ENCODE peak calls at places on chromosomes 5 and 9, in six cellular contexts. E, W, P, T, V and O are unnamed samples.

GRCh38 chr5:83363111-83363510 is 108.4 kb upstream of the VCAN start:
- DNase-seq in E (no peak), W (no peak), P (no peak), T (no peak), V (no peak), O (no peak)

GRCh38 chr5:73126381-73126780 is 6.0 kb downstream of the TMEM171 start:
- DNase-seq in E (no peak), W (no peak), P (no peak), T (no peak), V (no peak), O (no peak)

GRCh38 chr5:146662229-146662628 is 146.2 kb upstream of the GPR151 start:
- DNase-seq in E (peak; percentile 9), W (peak; percentile 1), P (no peak), T (no peak), V (no peak), O (no peak)

GRCh38 chr5:177440211-177440989 is 6.2 kb upstream of the PRR7 start:
- DNase-seq in E (no peak), W (no peak), P (no peak), T (no peak), V (no peak), O (no peak)

GRCh38 chr5:6773342-6774035 is 60.3 kb downstream of the TENT4A start:
- DNase-seq in E (no peak), W (peak; percentile 81), P (no peak), T (no peak), V (no peak), O (no peak)

GRCh38 chr9:133842174-133842573 is 104.0 kb upstream of the SARDH start:
- DNase-seq in E (no peak), W (no peak), P (no peak), T (no peak), V (peak; percentile 58), O (no peak)

GRCh38 chr9:114690308-114690707 is 8.3 kb upstream of the TEX48 start:
- DNase-seq in E (no peak), W (no peak), P (no peak), T (no peak), V (no peak), O (no peak)

GRCh38 chr5:78482948-78483347 is 122.5 kb downstream of the SCAMP1 start:
- DNase-seq in E (no peak), W (no peak), P (no peak), T (no peak), V (no peak), O (no peak)

GRCh38 chr9:124182741-124183140 is 75.0 kb upstream of the NEK6 start:
- DNase-seq in E (no peak), W (no peak), P (no peak), T (no peak), V (no peak), O (no peak)